ENCODE peak calls at places on chromosomes 2 and 18, in nine cellular contexts. One of them, this sample, is unnamed.

GRCh38 chr2:127659408-127660290 is 13.7 kb downstream of the GPR17 start:
- DNase-seq in astrocyte of the cerebellum: no peak
- DNase-seq in GM06990: no peak
- DNase-seq in left ventricle myocardium inferior: peak
- DNase-seq in tibial artery: peak
- DNase-seq in stomach: no peak
- DNase-seq in CD8-positive, alpha-beta T cell: no peak
- DNase-seq in ovary: no peak
- DNase-seq in epithelial cell of esophagus: no peak
- DNase-seq in this sample: no peak

GRCh38 chr2:226420646-226421045 is 379.0 kb downstream of the IRS1 start:
- DNase-seq in astrocyte of the cerebellum: no peak
- DNase-seq in GM06990: no peak
- DNase-seq in left ventricle myocardium inferior: no peak
- DNase-seq in tibial artery: no peak
- DNase-seq in stomach: no peak
- DNase-seq in CD8-positive, alpha-beta T cell: no peak
- DNase-seq in ovary: no peak
- DNase-seq in epithelial cell of esophagus: peak
- DNase-seq in this sample: no peak

GRCh38 chr18:6949800-6950586 is 167.6 kb downstream of the LAMA1 start:
- DNase-seq in astrocyte of the cerebellum: no peak
- DNase-seq in GM06990: no peak
- DNase-seq in left ventricle myocardium inferior: no peak
- DNase-seq in tibial artery: no peak
- DNase-seq in stomach: peak
- DNase-seq in CD8-positive, alpha-beta T cell: no peak
- DNase-seq in ovary: no peak
- DNase-seq in epithelial cell of esophagus: no peak
- DNase-seq in this sample: no peak

GRCh38 chr2:181124499-181124898 is 144.1 kb downstream of the UBE2E3 start:
- DNase-seq in astrocyte of the cerebellum: no peak
- DNase-seq in GM06990: no peak
- DNase-seq in left ventricle myocardium inferior: no peak
- DNase-seq in tibial artery: no peak
- DNase-seq in stomach: no peak
- DNase-seq in CD8-positive, alpha-beta T cell: no peak
- DNase-seq in ovary: no peak
- DNase-seq in epithelial cell of esophagus: no peak
- DNase-seq in this sample: no peak

GRCh38 chr18:28365406-28365805 is 188.5 kb upstream of the CDH2 start:
- DNase-seq in astrocyte of the cerebellum: peak
- DNase-seq in GM06990: no peak
- DNase-seq in left ventricle myocardium inferior: no peak
- DNase-seq in tibial artery: no peak
- DNase-seq in stomach: no peak
- DNase-seq in CD8-positive, alpha-beta T cell: no peak
- DNase-seq in ovary: no peak
- DNase-seq in epithelial cell of esophagus: peak
- DNase-seq in this sample: no peak

GRCh38 chr2:20578895-20579825 is 71.7 kb downstream of the HS1BP3 start:
- DNase-seq in astrocyte of the cerebellum: peak
- DNase-seq in GM06990: peak
- DNase-seq in left ventricle myocardium inferior: peak
- DNase-seq in tibial artery: peak
- DNase-seq in stomach: peak
- DNase-seq in CD8-positive, alpha-beta T cell: no peak
- DNase-seq in ovary: peak
- DNase-seq in epithelial cell of esophagus: peak
- DNase-seq in this sample: peak

GRCh38 chr18:9827856-9828793 is 57.6 kb upstream of the TXNDC2 start:
- DNase-seq in astrocyte of the cerebellum: peak
- DNase-seq in GM06990: no peak
- DNase-seq in left ventricle myocardium inferior: peak
- DNase-seq in tibial artery: peak
- DNase-seq in stomach: peak
- DNase-seq in CD8-positive, alpha-beta T cell: no peak
- DNase-seq in ovary: no peak
- DNase-seq in epithelial cell of esophagus: peak
- DNase-seq in this sample: peak

GRCh38 chr2:29174937-29175336 is 59.7 kb downstream of the CLIP4 start:
- DNase-seq in astrocyte of the cerebellum: no peak
- DNase-seq in GM06990: no peak
- DNase-seq in left ventricle myocardium inferior: no peak
- DNase-seq in tibial artery: no peak
- DNase-seq in stomach: no peak
- DNase-seq in CD8-positive, alpha-beta T cell: no peak
- DNase-seq in ovary: no peak
- DNase-seq in epithelial cell of esophagus: no peak
- DNase-seq in this sample: no peak

GRCh38 chr2:21055451-21055850 is 11.6 kb upstream of the APOB start:
- DNase-seq in astrocyte of the cerebellum: no peak
- DNase-seq in GM06990: no peak
- DNase-seq in left ventricle myocardium inferior: no peak
- DNase-seq in tibial artery: no peak
- DNase-seq in stomach: no peak
- DNase-seq in CD8-positive, alpha-beta T cell: no peak
- DNase-seq in ovary: no peak
- DNase-seq in epithelial cell of esophagus: no peak
- DNase-seq in this sample: no peak

GRCh38 chr2:237026981-237027711 is 58.5 kb upstream of the COPS8 start:
- DNase-seq in astrocyte of the cerebellum: peak
- DNase-seq in GM06990: no peak
- DNase-seq in left ventricle myocardium inferior: peak
- DNase-seq in tibial artery: peak
- DNase-seq in stomach: peak
- DNase-seq in CD8-positive, alpha-beta T cell: peak
- DNase-seq in ovary: peak
- DNase-seq in epithelial cell of esophagus: peak
- DNase-seq in this sample: peak

GRCh38 chr18:63022429-63023022 is 297.0 kb downstream of the BCL2 start:
- DNase-seq in astrocyte of the cerebellum: no peak
- DNase-seq in GM06990: no peak
- DNase-seq in left ventricle myocardium inferior: no peak
- DNase-seq in tibial artery: no peak
- DNase-seq in stomach: no peak
- DNase-seq in CD8-positive, alpha-beta T cell: no peak
- DNase-seq in ovary: no peak
- DNase-seq in epithelial cell of esophagus: no peak
- DNase-seq in this sample: no peak

GRCh38 chr18:55252053-55252675 is 292.9 kb upstream of the CCDC68 start:
- DNase-seq in astrocyte of the cerebellum: no peak
- DNase-seq in GM06990: no peak
- DNase-seq in left ventricle myocardium inferior: no peak
- DNase-seq in tibial artery: no peak
- DNase-seq in stomach: no peak
- DNase-seq in CD8-positive, alpha-beta T cell: no peak
- DNase-seq in ovary: no peak
- DNase-seq in epithelial cell of esophagus: no peak
- DNase-seq in this sample: no peak

GRCh38 chr2:9637330-9637729 is 6.5 kb upstream of the YWHAQ start:
- DNase-seq in astrocyte of the cerebellum: peak
- DNase-seq in GM06990: no peak
- DNase-seq in left ventricle myocardium inferior: no peak
- DNase-seq in tibial artery: no peak
- DNase-seq in stomach: no peak
- DNase-seq in CD8-positive, alpha-beta T cell: no peak
- DNase-seq in ovary: no peak
- DNase-seq in epithelial cell of esophagus: peak
- DNase-seq in this sample: no peak

GRCh38 chr2:188645982-188646381 is 328.2 kb upstream of the COL3A1 start:
- DNase-seq in astrocyte of the cerebellum: no peak
- DNase-seq in GM06990: no peak
- DNase-seq in left ventricle myocardium inferior: no peak
- DNase-seq in tibial artery: no peak
- DNase-seq in stomach: no peak
- DNase-seq in CD8-positive, alpha-beta T cell: no peak
- DNase-seq in ovary: no peak
- DNase-seq in epithelial cell of esophagus: no peak
- DNase-seq in this sample: no peak

DNA sequence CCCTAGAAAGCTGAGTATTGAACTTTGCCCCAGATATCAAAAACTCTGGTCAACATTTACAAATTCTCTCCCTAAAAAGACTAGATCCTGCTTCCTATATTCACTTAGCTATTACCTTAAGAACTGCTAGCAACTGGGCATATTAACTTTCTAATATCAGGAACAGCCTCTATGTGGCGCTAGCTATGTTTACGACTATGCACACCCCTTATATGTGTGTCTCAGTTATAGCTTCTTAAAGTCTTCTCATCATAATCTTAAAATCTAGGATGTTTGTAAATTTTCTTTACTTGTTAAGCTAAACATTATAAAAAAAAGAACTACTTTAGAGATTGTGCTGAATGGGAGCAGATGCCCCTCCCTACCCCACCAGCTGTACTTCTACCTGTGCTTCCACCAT is 1.7 kb upstream of the STAMBP start:
- DNase-seq in astrocyte of the cerebellum: no peak
- DNase-seq in GM06990: no peak
- DNase-seq in left ventricle myocardium inferior: no peak
- DNase-seq in tibial artery: no peak
- DNase-seq in stomach: no peak
- DNase-seq in CD8-positive, alpha-beta T cell: no peak
- DNase-seq in ovary: no peak
- DNase-seq in epithelial cell of esophagus: peak
- DNase-seq in this sample: no peak
- TF ChIP-seq CTCF in astrocyte of the cerebellum: peak
- TF ChIP-seq CTCF in GM06990: peak
- TF ChIP-seq CTCF in left ventricle myocardium inferior: peak
- TF ChIP-seq CTCF in tibial artery: no peak
- TF ChIP-seq CTCF in stomach: no peak
- TF ChIP-seq CTCF in CD8-positive, alpha-beta T cell: no peak
- TF ChIP-seq CTCF in ovary: no peak
- TF ChIP-seq CTCF in epithelial cell of esophagus: peak
- TF ChIP-seq CTCF in this sample: peak

GRCh38 chr2:216691210-216691741 is 4.1 kb downstream of the IGFBP5 start:
- DNase-seq in astrocyte of the cerebellum: no peak
- DNase-seq in GM06990: no peak
- DNase-seq in left ventricle myocardium inferior: peak
- DNase-seq in tibial artery: peak
- DNase-seq in stomach: peak
- DNase-seq in CD8-positive, alpha-beta T cell: peak
- DNase-seq in ovary: peak
- DNase-seq in epithelial cell of esophagus: peak
- DNase-seq in this sample: no peak

GRCh38 chr2:216693414-216694100 is 1.8 kb downstream of the IGFBP5 start:
- DNase-seq in astrocyte of the cerebellum: no peak
- DNase-seq in GM06990: no peak
- DNase-seq in left ventricle myocardium inferior: no peak
- DNase-seq in tibial artery: no peak
- DNase-seq in stomach: no peak
- DNase-seq in CD8-positive, alpha-beta T cell: no peak
- DNase-seq in ovary: peak
- DNase-seq in epithelial cell of esophagus: no peak
- DNase-seq in this sample: no peak

GRCh38 chr2:216694201-216694825 is 1.0 kb downstream of the IGFBP5 start:
- DNase-seq in astrocyte of the cerebellum: no peak
- DNase-seq in GM06990: peak
- DNase-seq in left ventricle myocardium inferior: peak
- DNase-seq in tibial artery: peak
- DNase-seq in stomach: peak
- DNase-seq in CD8-positive, alpha-beta T cell: peak
- DNase-seq in ovary: peak
- DNase-seq in epithelial cell of esophagus: peak
- DNase-seq in this sample: no peak

GRCh38 chr2:216694826-216695217 is 527 bp downstream of the IGFBP5 start:
- DNase-seq in astrocyte of the cerebellum: no peak
- DNase-seq in GM06990: no peak
- DNase-seq in left ventricle myocardium inferior: no peak
- DNase-seq in tibial artery: no peak
- DNase-seq in stomach: no peak
- DNase-seq in CD8-positive, alpha-beta T cell: no peak
- DNase-seq in ovary: peak
- DNase-seq in epithelial cell of esophagus: no peak
- DNase-seq in this sample: no peak

GRCh38 chr2:216692636-216693413 is 2.5 kb downstream of the IGFBP5 start:
- DNase-seq in astrocyte of the cerebellum: no peak
- DNase-seq in GM06990: peak
- DNase-seq in left ventricle myocardium inferior: peak
- DNase-seq in tibial artery: peak
- DNase-seq in stomach: peak
- DNase-seq in CD8-positive, alpha-beta T cell: peak
- DNase-seq in ovary: peak
- DNase-seq in epithelial cell of esophagus: peak
- DNase-seq in this sample: no peak
- H3K4me3 ChIP-seq in astrocyte of the cerebellum: peak
- H3K4me3 ChIP-seq in GM06990: peak
- H3K4me3 ChIP-seq in left ventricle myocardium inferior: peak
- H3K4me3 ChIP-seq in tibial artery: peak
- H3K4me3 ChIP-seq in stomach: peak
- H3K4me3 ChIP-seq in CD8-positive, alpha-beta T cell: peak
- H3K4me3 ChIP-seq in ovary: peak
- H3K4me3 ChIP-seq in epithelial cell of esophagus: peak
- H3K4me3 ChIP-seq in this sample: peak

DNA sequence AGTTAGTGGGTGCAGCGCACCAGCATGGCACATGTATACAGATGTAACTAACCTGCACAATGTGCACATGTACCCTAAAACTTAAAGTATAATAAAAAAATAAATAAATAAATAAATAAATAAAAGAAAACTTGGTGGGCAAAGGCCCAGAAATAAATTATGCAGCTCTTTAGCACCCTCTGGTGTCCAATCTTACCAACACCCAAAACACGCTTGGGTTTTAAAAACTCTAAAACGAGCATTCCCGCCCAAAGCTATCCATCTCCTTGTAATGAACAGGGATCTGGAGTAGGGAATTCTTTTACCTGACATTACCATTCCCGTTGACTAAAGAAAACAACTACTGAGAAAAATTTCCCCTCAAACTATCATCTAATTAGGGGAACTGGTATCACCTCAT is 2005.9 kb upstream of the CELF4 start:
- DNase-seq in astrocyte of the cerebellum: peak
- DNase-seq in GM06990: no peak
- DNase-seq in left ventricle myocardium inferior: no peak
- DNase-seq in tibial artery: no peak
- DNase-seq in stomach: no peak
- DNase-seq in CD8-positive, alpha-beta T cell: no peak
- DNase-seq in ovary: no peak
- DNase-seq in epithelial cell of esophagus: peak
- DNase-seq in this sample: no peak
- TF ChIP-seq CTCF in astrocyte of the cerebellum: peak
- TF ChIP-seq CTCF in GM06990: peak
- TF ChIP-seq CTCF in left ventricle myocardium inferior: peak
- TF ChIP-seq CTCF in tibial artery: no peak
- TF ChIP-seq CTCF in stomach: no peak
- TF ChIP-seq CTCF in CD8-positive, alpha-beta T cell: no peak
- TF ChIP-seq CTCF in ovary: no peak
- TF ChIP-seq CTCF in epithelial cell of esophagus: peak
- TF ChIP-seq CTCF in this sample: peak

DNA sequence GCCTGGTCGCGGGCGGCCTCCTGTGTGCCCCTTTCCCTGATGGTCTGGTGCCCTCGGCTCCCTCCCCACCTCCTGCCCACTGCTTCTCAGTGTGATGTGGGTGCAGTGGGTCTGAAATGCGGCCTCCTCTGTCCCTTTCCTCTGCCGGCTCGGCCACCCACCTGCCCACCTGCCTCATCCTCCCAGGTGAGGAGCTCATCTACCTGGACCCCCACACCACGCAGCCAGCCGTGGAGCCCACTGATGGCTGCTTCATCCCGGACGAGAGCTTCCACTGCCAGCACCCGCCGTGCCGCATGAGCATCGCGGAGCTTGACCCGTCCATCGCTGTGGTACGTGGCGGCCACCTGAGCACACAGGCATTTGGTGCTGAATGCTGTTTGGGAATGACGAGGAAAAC is 18.3 kb downstream of the DTYMK start:
- DNase-seq in astrocyte of the cerebellum: no peak
- DNase-seq in GM06990: no peak
- DNase-seq in left ventricle myocardium inferior: no peak
- DNase-seq in tibial artery: no peak
- DNase-seq in stomach: no peak
- DNase-seq in CD8-positive, alpha-beta T cell: no peak
- DNase-seq in ovary: no peak
- DNase-seq in epithelial cell of esophagus: no peak
- DNase-seq in this sample: no peak
- H3K4me3 ChIP-seq in astrocyte of the cerebellum: no peak
- H3K4me3 ChIP-seq in GM06990: no peak
- H3K4me3 ChIP-seq in left ventricle myocardium inferior: no peak
- H3K4me3 ChIP-seq in tibial artery: no peak
- H3K4me3 ChIP-seq in stomach: no peak
- H3K4me3 ChIP-seq in CD8-positive, alpha-beta T cell: no peak
- H3K4me3 ChIP-seq in ovary: no peak
- H3K4me3 ChIP-seq in epithelial cell of esophagus: no peak
- H3K4me3 ChIP-seq in this sample: no peak